ENCODE peak calls at places on chromosomes 3 and 15, in six cellular contexts. F, B, X, W, D and S are unnamed samples.

GRCh38 chr3:74575857-74576256 is 38.6 kb downstream of the CNTN3 start:
- DNase-seq in F (no peak), X (no peak), W (no peak), D (no peak), B (no peak), S (no peak)

GRCh38 chr15:40115670-40116093 is 7.0 kb upstream of the BMF start:
- DNase-seq in W (peak), D (peak), X (no peak), F (peak), B (no peak), S (no peak)

GRCh38 chr3:123843668-123844067 is 40.5 kb downstream of the MYLK start:
- DNase-seq in D (no peak), X (peak), W (no peak), B (no peak), F (no peak), S (no peak)

GRCh38 chr15:81032818-81033217 is 32.1 kb downstream of the TLNRD1 start:
- DNase-seq in X (no peak), W (no peak), B (no peak), D (peak), F (no peak), S (peak)

GRCh38 chr3:63364495-63364894 is 86.4 kb downstream of the SYNPR start:
- DNase-seq in X (peak), D (no peak), B (no peak), W (peak), F (no peak), S (peak)

GRCh38 chr3:66153471-66153870 is 67.3 kb upstream of the SLC25A26 start:
- DNase-seq in B (no peak), D (no peak), F (no peak), X (no peak), W (no peak), S (no peak)

GRCh38 chr15:31292391-31293020 is 34.1 kb upstream of the KLF13 start:
- DNase-seq in W (no peak), X (no peak), B (no peak), F (no peak), D (no peak), S (no peak)

GRCh38 chr15:39939487-39940452 is 5.9 kb downstream of the EIF2AK4 start:
- DNase-seq in X (no peak), B (no peak), W (no peak), D (no peak), F (no peak), S (no peak)

GRCh38 chr15:77811270-77811669 is 178.6 kb upstream of the LINGO1 start:
- DNase-seq in W (no peak), D (no peak), B (no peak), X (no peak), F (no peak), S (no peak)

GRCh38 chr15:93017521-93017920 is 71.5 kb downstream of the RGMA start:
- DNase-seq in F (no peak), D (no peak), B (no peak), X (no peak), W (no peak), S (no peak)

GRCh38 chr15:93019091-93019490 is 69.9 kb downstream of the RGMA start:
- DNase-seq in X (no peak), W (no peak), D (no peak), F (no peak), B (no peak), S (no peak)

GRCh38 chr15:93020976-93021772 is 67.8 kb downstream of the RGMA start:
- DNase-seq in B (no peak), X (no peak), F (no peak), D (no peak), W (no peak), S (no peak)

GRCh38 chr15:93019971-93020370 is 69.0 kb downstream of the RGMA start:
- DNase-seq in W (no peak), X (no peak), F (no peak), D (no peak), B (no peak), S (no peak)

DNA sequence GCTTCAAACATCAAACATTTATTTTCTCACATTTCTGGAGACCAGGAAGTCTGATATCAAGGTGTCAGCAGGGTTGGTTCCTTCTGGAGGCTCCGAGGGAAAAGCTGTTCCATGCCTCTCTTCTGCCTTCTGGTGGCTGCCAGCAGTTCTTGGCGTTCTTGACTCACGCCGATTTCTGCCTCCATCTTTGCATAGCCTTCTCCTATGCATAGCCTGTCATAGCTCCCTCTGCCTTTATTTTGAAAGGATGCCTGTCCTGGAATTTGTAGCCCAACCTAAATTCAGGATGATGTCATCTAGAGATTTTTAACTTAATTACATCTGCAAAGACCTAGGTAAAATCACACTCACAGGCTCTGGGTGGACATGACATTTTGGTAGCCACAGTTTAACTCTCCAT is 70.4 kb downstream of the RGMA start:
- DNase-seq in B (no peak), W (no peak), D (no peak), F (no peak), X (no peak), S (no peak)
- TF ChIP-seq CTCF in B (peak), W (no peak), D (no peak), F (no peak), X (no peak), S (peak)

GRCh38 chr3:119352235-119352634 is 58.1 kb downstream of the ARHGAP31 start:
- DNase-seq in F (peak), X (no peak), B (no peak), D (no peak), W (no peak), S (no peak)

GRCh38 chr3:119356646-119357045 is 62.5 kb downstream of the ARHGAP31 start:
- DNase-seq in F (no peak), B (no peak), W (no peak), D (no peak), X (no peak), S (no peak)

GRCh38 chr3:119349353-119349752 is 55.2 kb downstream of the ARHGAP31 start:
- DNase-seq in X (no peak), W (no peak), B (no peak), F (no peak), D (no peak), S (no peak)

GRCh38 chr3:119350114-119350513 is 55.9 kb downstream of the ARHGAP31 start:
- DNase-seq in D (no peak), B (no peak), F (no peak), X (no peak), W (no peak), S (no peak)

GRCh38 chr3:119352863-119353527 is 58.8 kb downstream of the ARHGAP31 start:
- DNase-seq in X (peak), F (no peak), B (no peak), W (no peak), D (no peak), S (peak)
- TF ChIP-seq CTCF in X (peak), F (no peak), B (peak), W (no peak), D (peak), S (no peak)

DNA sequence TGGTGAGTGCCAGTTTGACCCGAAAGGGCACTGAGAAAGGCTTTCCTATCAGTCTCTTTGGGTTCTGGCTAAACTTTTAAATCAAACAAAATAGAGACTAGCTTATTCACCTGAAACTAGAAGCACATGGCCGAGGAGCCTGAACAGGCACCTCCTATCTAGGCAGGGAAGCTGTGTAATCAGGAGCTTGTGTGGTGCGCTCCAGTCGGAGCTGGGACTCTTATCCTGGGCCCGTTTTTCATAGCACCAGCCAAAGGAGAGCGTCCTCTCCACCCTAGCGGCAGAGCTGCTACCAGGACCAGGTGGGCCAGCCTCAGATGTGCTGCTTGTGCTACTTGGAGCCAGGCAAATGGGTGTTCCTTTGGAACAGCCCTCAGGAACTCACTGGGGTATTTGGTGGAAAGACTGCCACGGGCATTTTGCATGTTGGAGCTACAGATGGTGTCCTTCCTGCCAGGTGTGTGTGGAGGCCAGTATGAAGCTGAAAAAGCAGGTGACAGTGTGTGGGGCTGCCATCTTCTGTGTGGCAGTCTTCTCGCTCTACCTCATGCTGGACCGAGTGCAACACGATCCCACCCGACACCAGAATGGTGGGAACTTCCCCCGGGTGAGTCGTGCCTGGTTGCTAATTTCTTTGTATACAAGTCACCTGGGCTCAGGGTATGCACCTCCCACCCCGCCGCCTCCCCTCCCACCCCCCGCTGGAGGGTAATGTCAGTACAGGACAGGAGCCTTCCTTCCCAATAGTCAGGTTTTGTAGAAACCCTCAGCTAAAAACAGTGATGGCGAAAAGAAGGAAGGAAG is 833 bp downstream of the MAN2A2 start:
- DNase-seq in F (no peak), W (no peak), X (no peak), B (no peak), D (peak), S (peak)
- TF ChIP-seq CTCF in F (no peak), W (no peak), X (no peak), B (peak), D (peak), S (peak)

GRCh38 chr3:2156244-2156847 is 57.7 kb downstream of the CNTN4 start:
- DNase-seq in D (no peak), X (no peak), W (peak), F (no peak), B (no peak), S (no peak)
- TF ChIP-seq CTCF in D (peak), X (no peak), W (peak), F (no peak), B (peak), S (peak)

DNA sequence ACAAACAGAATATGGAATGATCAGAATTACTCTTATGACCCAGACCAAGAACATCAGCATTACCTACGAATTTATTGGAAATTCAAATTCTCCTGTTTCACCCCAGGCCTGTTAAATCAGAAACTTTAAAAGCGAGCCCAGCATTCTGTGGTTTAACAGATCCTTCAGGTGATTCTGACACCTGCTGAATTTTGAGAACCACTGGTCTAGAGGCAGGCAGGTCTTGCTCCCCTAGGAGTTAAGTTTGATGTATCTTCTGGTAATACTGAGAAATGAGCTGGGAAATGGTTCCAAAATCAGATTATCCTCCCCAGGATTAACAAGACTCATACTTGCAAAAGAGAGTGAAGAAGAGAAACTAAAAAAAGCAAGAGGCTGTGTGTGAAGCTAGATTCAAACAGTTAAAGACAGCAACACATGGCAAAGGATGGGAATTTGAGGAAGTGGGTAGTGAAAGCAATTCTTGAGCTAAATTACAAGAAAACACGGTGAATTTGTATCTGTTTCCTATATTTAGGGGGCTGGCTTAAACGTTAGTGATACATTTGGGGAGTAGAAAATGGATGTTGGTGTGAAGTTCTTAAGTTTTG is 66.0 kb downstream of the FLNB start:
- DNase-seq in W (no peak), F (no peak), D (no peak), B (no peak), X (no peak), S (no peak)
- TF ChIP-seq CTCF in W (no peak), F (no peak), D (no peak), B (no peak), X (no peak), S (no peak)

GRCh38 chr3:79066481-79066880 is 701.3 kb downstream of the ROBO1 start:
- DNase-seq in F (no peak), W (no peak), D (no peak), B (no peak), X (no peak), S (no peak)
- TF ChIP-seq CTCF in F (no peak), W (no peak), D (no peak), B (no peak), X (no peak), S (no peak)

GRCh38 chr3:139627759-139628158 is 50.0 kb downstream of the NMNAT3 start:
- DNase-seq in B (no peak), X (no peak), F (no peak), W (no peak), D (no peak), S (peak)

GRCh38 chr3:139630532-139630931 is 47.2 kb downstream of the NMNAT3 start:
- DNase-seq in D (no peak), W (no peak), X (no peak), B (no peak), F (no peak), S (no peak)

GRCh38 chr3:139633511-139633910 is 44.3 kb downstream of the NMNAT3 start:
- DNase-seq in X (no peak), B (no peak), F (no peak), D (no peak), W (no peak), S (no peak)

GRCh38 chr3:139634236-139634635 is 43.5 kb downstream of the NMNAT3 start:
- DNase-seq in F (no peak), X (no peak), W (no peak), D (no peak), B (no peak), S (no peak)

GRCh38 chr3:139629033-139629432 is 48.7 kb downstream of the NMNAT3 start:
- DNase-seq in F (no peak), W (no peak), B (no peak), D (no peak), X (no peak), S (no peak)
- TF ChIP-seq CTCF in F (no peak), W (no peak), B (peak), D (peak), X (no peak), S (peak)

DNA sequence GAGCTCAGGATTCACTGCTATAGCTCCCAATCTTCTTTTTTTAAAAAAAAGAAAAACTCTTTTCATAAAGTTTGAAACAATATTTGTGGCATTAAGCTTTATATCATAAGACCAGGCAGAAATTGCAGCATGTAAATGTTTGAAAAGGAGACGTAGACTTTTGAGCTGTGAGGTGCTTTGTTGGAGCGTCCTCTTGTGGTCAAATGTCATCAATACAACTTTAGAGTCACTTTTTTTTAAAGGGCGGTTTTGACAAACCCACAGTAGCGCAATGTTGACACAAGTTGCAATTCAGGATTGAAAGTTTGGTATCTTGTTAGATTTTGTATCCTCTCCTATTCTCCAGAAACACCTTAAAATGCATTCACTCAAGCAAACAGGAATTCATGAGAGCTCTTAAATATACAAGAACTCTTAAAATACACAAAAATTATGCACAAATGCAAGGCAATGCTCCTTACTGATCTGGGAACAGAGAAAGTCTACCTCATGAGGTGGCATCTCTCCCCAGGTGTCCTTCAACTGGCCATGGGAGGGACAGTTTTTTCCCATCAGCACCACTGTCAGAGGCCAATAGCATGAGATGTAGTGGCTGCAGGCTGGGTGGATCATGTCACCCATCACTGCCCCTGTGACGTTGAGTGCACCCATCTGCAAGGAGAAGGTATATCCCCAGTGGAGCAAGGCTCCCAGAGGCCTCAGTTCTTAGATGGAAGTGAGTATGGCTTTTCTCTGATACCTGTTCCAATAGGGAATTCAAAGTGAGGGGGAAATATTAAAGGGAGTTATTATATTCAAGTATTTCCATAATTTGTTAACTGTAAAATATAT is 70.7 kb downstream of the ANXA2 start:
- DNase-seq in W (peak), X (no peak), F (no peak), D (no peak), B (no peak), S (peak)
- TF ChIP-seq CTCF in W (peak), X (peak), F (no peak), D (peak), B (peak), S (peak)

GRCh38 chr15:89129123-89129815 is 41.0 kb downstream of the ABHD2 start:
- DNase-seq in X (no peak), D (peak), W (peak), F (peak), B (no peak), S (peak)
- TF ChIP-seq CTCF in X (peak), D (peak), W (peak), F (peak), B (peak), S (peak)